ENCODE peak calls at places on chromosomes 13 and 19, in six cellular contexts. N is GM23338, P is AG04450, D is A673, M is tibial artery, L is body of pancreas. Z is an unnamed sample.

GRCh38 chr19:16383584-16384161 is 59.0 kb downstream of the KLF2 start:
- DNase-seq in N (no peak), P (no peak), D (no peak), M (no peak), L (no peak), Z (no peak)

GRCh38 chr19:13095934-13096890 is 6.4 kb downstream of the LYL1 start:
- DNase-seq in N (peak; percentile 90), P (no peak), D (no peak), M (no peak), L (no peak), Z (no peak)

GRCh38 chr19:14164088-14164487 is 27.7 kb upstream of the ASF1B start:
- DNase-seq in N (no peak), P (no peak), D (no peak), M (no peak), L (no peak), Z (no peak)

GRCh38 chr13:59538512-59538911 is 625.2 kb downstream of the DIAPH3 start:
- DNase-seq in N (no peak), P (no peak), D (no peak), M (no peak), L (no peak), Z (no peak)

GRCh38 chr13:53562419-53562818 is 533.8 kb downstream of the OLFM4 start:
- DNase-seq in N (no peak), P (no peak), D (no peak), M (no peak), L (no peak), Z (no peak)

GRCh38 chr13:105572401-105572800 is 963.1 kb downstream of the EFNB2 start:
- DNase-seq in N (no peak), P (no peak), D (no peak), M (no peak), L (no peak), Z (no peak)

GRCh38 chr19:29770653-29771052 is 41.1 kb upstream of the CCNE1 start:
- DNase-seq in N (no peak), P (no peak), D (no peak), M (no peak), L (no peak), Z (no peak)

GRCh38 chr13:113786262-113786841 is 27.3 kb downstream of the TMEM255B start:
- DNase-seq in N (no peak), P (peak; percentile 29), D (no peak), M (no peak), L (no peak), Z (no peak)

GRCh38 chr13:97212540-97213146 is 9.5 kb upstream of the MBNL2 start:
- DNase-seq in N (peak; percentile 26), P (no peak), D (peak; percentile 22), M (no peak), L (peak; percentile 54), Z (no peak)

GRCh38 chr13:36839281-36839680 is 20.3 kb downstream of the RFXAP start:
- DNase-seq in N (no peak), P (no peak), D (no peak), M (no peak), L (no peak), Z (no peak)

GRCh38 chr19:10344780-10345179 is 5.4 kb upstream of the ICAM3 start:
- DNase-seq in N (no peak), P (no peak), D (no peak), M (no peak), L (no peak), Z (no peak)

GRCh38 chr13:22561581-22561980 is 619.2 kb upstream of the SGCG start:
- DNase-seq in N (no peak), P (no peak), D (no peak), M (no peak), L (no peak), Z (no peak)

GRCh38 chr19:34365463-34366401 is 736 bp downstream of the GPI start:
- DNase-seq in N (peak; percentile 47), P (no peak), D (peak; percentile 31), M (peak; percentile 28), L (peak; percentile 68), Z (no peak)

GRCh38 chr13:112791662-112792440 is 102.0 kb downstream of the ATP11A start:
- DNase-seq in N (no peak), P (no peak), D (no peak), M (no peak), L (no peak), Z (no peak)

GRCh38 chr13:33270906-33271538 is 14.5 kb downstream of the STARD13 start:
- DNase-seq in N (no peak), P (no peak), D (no peak), M (no peak), L (no peak), Z (no peak)

GRCh38 chr13:110254151-110254679 is 52.7 kb downstream of the COL4A1 start:
- DNase-seq in N (no peak), P (no peak), D (no peak), M (no peak), L (no peak), Z (peak; percentile 74)

GRCh38 chr19:13283871-13284270 is 133.7 kb downstream of the IER2 start:
- DNase-seq in N (no peak), P (no peak), D (no peak), M (no peak), L (no peak), Z (no peak)

GRCh38 chr13:41458939-41459753 is 1.8 kb downstream of the RGCC start:
- DNase-seq in N (peak; percentile 70), P (no peak), D (peak; percentile 15), M (peak; percentile 40), L (peak; percentile 53), Z (no peak)

GRCh38 chr19:1284979-1285736 is 515 bp upstream of the EFNA2 start:
- DNase-seq in N (peak; percentile 68), P (no peak), D (no peak), M (no peak), L (no peak), Z (no peak)

GRCh38 chr13:23386533-23386932 is 47.0 kb downstream of the SACS start:
- DNase-seq in N (no peak), P (no peak), D (no peak), M (no peak), L (no peak), Z (no peak)

GRCh38 chr19:24078688-24079087 is 8.3 kb upstream of the ZNF254 start:
- DNase-seq in N (peak; percentile 80), P (no peak), D (no peak), M (no peak), L (no peak), Z (no peak)

GRCh38 chr13:27339299-27339698 is 68.7 kb downstream of the RASL11A start:
- DNase-seq in N (peak; percentile 89), P (no peak), D (peak; percentile 68), M (no peak), L (peak; percentile 34), Z (no peak)

GRCh38 chr19:5580116-5580515 is 12.4 kb upstream of the TINCR start:
- DNase-seq in N (no peak), P (no peak), D (peak; percentile 56), M (no peak), L (no peak), Z (no peak)

GRCh38 chr13:112434937-112435523 is 58.9 kb downstream of the SPACA7 start:
- DNase-seq in N (no peak), P (no peak), D (no peak), M (no peak), L (no peak), Z (no peak)

GRCh38 chr19:10388957-10389356 is 8.6 kb upstream of the TYK2 start:
- DNase-seq in N (peak; percentile 93), P (peak; percentile 50), D (peak; percentile 86), M (peak; percentile 90), L (peak; percentile 94), Z (no peak)

GRCh38 chr19:29524912-29525870 is 603 bp upstream of the VSTM2B start:
- DNase-seq in N (peak; percentile 80), P (no peak), D (no peak), M (no peak), L (no peak), Z (no peak)

GRCh38 chr19:9323557-9323918 is 441 bp upstream of the ZNF559 start:
- DNase-seq in N (peak; percentile 84), P (peak; percentile 34), D (peak; percentile 81), M (peak; percentile 63), L (peak; percentile 61), Z (peak; percentile 79)

GRCh38 chr13:88895261-88895941 is 1224.2 kb downstream of the SLITRK5 start:
- DNase-seq in N (no peak), P (no peak), D (no peak), M (no peak), L (no peak), Z (no peak)

GRCh38 chr13:75648446-75648845 is 12.3 kb downstream of the LMO7 start:
- DNase-seq in N (no peak), P (no peak), D (no peak), M (no peak), L (no peak), Z (no peak)
- H3K27ac ChIP-seq in N (no peak overlapping the region), P (no peak overlapping the region), D (no peak overlapping the region), M (no peak overlapping the region), L (no peak overlapping the region), Z (no peak overlapping the region)

GRCh38 chr19:50659318-50660082 is 10.3 kb downstream of the C19orf81 start:
- DNase-seq in N (peak; percentile 45), P (no peak), D (no peak), M (no peak), L (no peak), Z (no peak)

GRCh38 chr19:50660083-50660366 is 10.8 kb downstream of the C19orf81 start:
- DNase-seq in N (peak; percentile 46), P (no peak), D (no peak), M (no peak), L (no peak), Z (no peak)

GRCh38 chr19:50658438-50659317 is 9.4 kb downstream of the C19orf81 start:
- DNase-seq in N (peak; percentile 97), P (no peak), D (peak; percentile 95), M (peak; percentile 30), L (peak; percentile 73), Z (no peak)

GRCh38 chr19:50657222-50657669 is 8.0 kb downstream of the C19orf81 start:
- DNase-seq in N (no peak), P (no peak), D (no peak), M (no peak), L (no peak), Z (no peak)

GRCh38 chr19:50657672-50658437 is 8.6 kb downstream of the C19orf81 start:
- DNase-seq in N (peak; percentile 100), P (peak; percentile 94), D (peak; percentile 100), M (peak; percentile 70), L (peak; percentile 91), Z (peak; percentile 80)
- H3K4me3 ChIP-seq in N (peak overlapping the region; percentile 94), P (peak overlapping the region; percentile 58), D (peak overlapping the region; percentile 64), M (no peak overlapping the region), L (no peak overlapping the region), Z (peak overlapping the region; percentile 61)

DNA sequence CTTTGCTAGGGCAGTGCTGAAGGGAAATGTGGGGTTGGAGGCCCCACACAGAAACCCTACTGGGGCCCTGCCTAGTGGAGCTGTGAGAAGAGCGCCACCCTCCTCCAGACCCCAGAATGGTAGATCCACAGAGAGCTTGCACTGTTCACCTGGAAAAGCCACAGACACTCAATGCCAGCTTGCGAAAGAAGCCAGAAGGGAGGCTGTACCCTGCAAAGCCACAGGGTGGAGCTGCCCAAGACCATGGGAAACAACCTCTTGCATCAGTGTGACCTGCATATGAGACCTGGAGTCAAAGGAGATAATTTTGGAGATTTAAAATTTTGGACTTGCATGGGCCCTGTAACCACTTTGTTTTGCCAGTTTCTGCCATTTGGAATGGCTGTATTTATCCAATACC is 615.4 kb upstream of the MIR17HG start:
- DNase-seq in N (peak; percentile 57), P (no peak), D (no peak), M (no peak), L (no peak), Z (no peak)
- TF ChIP-seq CTCF in N (peak; percentile 71), P (no peak), D (peak; percentile 21), M (no peak), L (no peak), Z (no peak)

GRCh38 chr19:41217741-41218140 is 1.3 kb upstream of the AXL start:
- DNase-seq in N (no peak), P (no peak), D (no peak), M (no peak), L (no peak), Z (no peak)
- H3K27ac ChIP-seq in N (no peak overlapping the region), P (no peak overlapping the region), D (no peak overlapping the region), M (peak overlapping the region; percentile 97), L (no peak overlapping the region), Z (peak overlapping the region; percentile 91)

Z was measured in coronary artery.